ENCODE peak calls at places on chromosomes 5 and 9, in nine cellular contexts. R, B, L, K, P, T, C, E and Z are unnamed samples.
A peak's percentile ranks its signal among the peaks of the same experiment; 100 is the strongest.

GRCh38 chr5:95723632-95724369 is 7.3 kb upstream of the RHOBTB3 start:
- DNase-seq in R (no peak), B (no peak), L (no peak), K (no peak), P (no peak), T (no peak), C (no peak), E (no peak), Z (no peak)

GRCh38 chr9:122394265-122395242 is 23.7 kb downstream of the PTGS1 start:
- DNase-seq in R (no peak), B (no peak), L (peak; percentile 48), K (no peak), P (no peak), T (no peak), C (no peak), E (no peak), Z (no peak)

GRCh38 chr5:109083937-109084336 is 325.8 kb downstream of the PJA2 start:
- DNase-seq in R (no peak), B (no peak), L (no peak), K (no peak), P (no peak), T (no peak), C (no peak), E (no peak), Z (no peak)

GRCh38 chr5:2897276-2897990 is 146.0 kb upstream of the IRX2 start:
- DNase-seq in R (no peak), B (no peak), L (no peak), K (no peak), P (no peak), T (no peak), C (no peak), E (no peak), Z (no peak)

GRCh38 chr9:136370687-136371530 is 2.6 kb downstream of the CARD9 start:
- DNase-seq in R (no peak), B (no peak), L (no peak), K (no peak), P (no peak), T (no peak), C (no peak), E (no peak), Z (peak; percentile 39)

GRCh38 chr5:133421394-133421793 is 190.9 kb downstream of the FSTL4 start:
- DNase-seq in R (peak; percentile 25), B (no peak), L (no peak), K (no peak), P (no peak), T (no peak), C (no peak), E (no peak), Z (no peak)

GRCh38 chr5:11928909-11929308 is 24.7 kb upstream of the CTNND2 start:
- DNase-seq in R (no peak), B (no peak), L (no peak), K (no peak), P (no peak), T (no peak), C (no peak), E (no peak), Z (no peak)

GRCh38 chr5:135869935-135870334 is 25.7 kb downstream of the IL9 start:
- DNase-seq in R (no peak), B (no peak), L (no peak), K (no peak), P (no peak), T (no peak), C (no peak), E (no peak), Z (no peak)

GRCh38 chr5:33892419-33893151 is 795 bp upstream of the ADAMTS12 start:
- DNase-seq in R (no peak), B (no peak), L (peak; percentile 21), K (no peak), P (no peak), T (no peak), C (no peak), E (no peak), Z (peak; percentile 57)

GRCh38 chr5:60514152-60514551 is 185.8 kb downstream of the DEPDC1B start:
- DNase-seq in R (no peak), B (no peak), L (no peak), K (no peak), P (no peak), T (no peak), C (no peak), E (no peak), Z (no peak)

GRCh38 chr5:55636711-55637110 is 75.4 kb downstream of the SLC38A9 start:
- DNase-seq in R (no peak), B (no peak), L (no peak), K (no peak), P (no peak), T (no peak), C (no peak), E (no peak), Z (no peak)

GRCh38 chr5:138967806-138968448 is 92.8 kb upstream of the LRRTM2 start:
- DNase-seq in R (no peak), B (no peak), L (no peak), K (no peak), P (peak; percentile 71), T (no peak), C (no peak), E (no peak), Z (no peak)

GRCh38 chr9:93662952-93663572 is 86.7 kb downstream of the PHF2 start:
- DNase-seq in R (no peak), B (no peak), L (no peak), K (no peak), P (no peak), T (no peak), C (no peak), E (no peak), Z (no peak)

GRCh38 chr5:83553000-83553486 is 81.5 kb downstream of the VCAN start:
- DNase-seq in R (no peak), B (no peak), L (no peak), K (no peak), P (no peak), T (no peak), C (no peak), E (no peak), Z (no peak)

GRCh38 chr9:38670542-38671371 is 49.2 kb downstream of the FAM240B start:
- DNase-seq in R (no peak), B (no peak), L (no peak), K (no peak), P (no peak), T (no peak), C (no peak), E (no peak), Z (no peak)

GRCh38 chr5:150576449-150576949 is 64.0 kb upstream of the SYNPO start:
- DNase-seq in R (no peak), B (no peak), L (no peak), K (no peak), P (no peak), T (no peak), C (no peak), E (no peak), Z (no peak)

GRCh38 chr9:137265496-137266161 is 10.5 kb downstream of the NELFB start:
- DNase-seq in R (no peak), B (no peak), L (no peak), K (no peak), P (no peak), T (no peak), C (no peak), E (no peak), Z (no peak)

GRCh38 chr9:19185191-19185590 is 45.3 kb upstream of the DENND4C start:
- DNase-seq in R (no peak), B (no peak), L (no peak), K (no peak), P (no peak), T (no peak), C (no peak), E (no peak), Z (no peak)

GRCh38 chr5:20958641-20959040 is 970.6 kb upstream of the CDH18 start:
- DNase-seq in R (no peak), B (no peak), L (no peak), K (no peak), P (no peak), T (no peak), C (no peak), E (no peak), Z (no peak)

GRCh38 chr9:69502671-69503301 is 169.4 kb downstream of the APBA1 start:
- DNase-seq in R (no peak), B (no peak), L (peak; percentile 4), K (no peak), P (no peak), T (no peak), C (no peak), E (no peak), Z (no peak)

GRCh38 chr9:110921705-110922104 is 116.6 kb downstream of the LPAR1 start:
- DNase-seq in R (no peak), B (no peak), L (no peak), K (no peak), P (no peak), T (no peak), C (no peak), E (no peak), Z (no peak)

GRCh38 chr9:21244841-21245240 is 5.0 kb upstream of the IFNA14 start:
- DNase-seq in R (no peak), B (no peak), L (no peak), K (no peak), P (no peak), T (no peak), C (no peak), E (no peak), Z (no peak)

GRCh38 chr9:91676042-91676441 is 252.4 kb upstream of the NFIL3 start:
- DNase-seq in R (no peak), B (no peak), L (peak; percentile 37), K (no peak), P (no peak), T (no peak), C (peak; percentile 36), E (no peak), Z (no peak)

GRCh38 chr5:98510111-98510510 is 263.4 kb upstream of the RGMB start:
- DNase-seq in R (no peak), B (no peak), L (peak; percentile 7), K (no peak), P (no peak), T (no peak), C (no peak), E (no peak), Z (peak; percentile 3)

GRCh38 chr9:20355022-20355421 is 267.3 kb downstream of the MLLT3 start:
- DNase-seq in R (no peak), B (no peak), L (peak; percentile 29), K (no peak), P (no peak), T (no peak), C (no peak), E (no peak), Z (no peak)

GRCh38 chr9:72473474-72474241 is 47.8 kb upstream of the TMC1 start:
- DNase-seq in R (no peak), B (no peak), L (peak; percentile 73), K (peak; percentile 48), P (no peak), T (no peak), C (no peak), E (no peak), Z (no peak)

GRCh38 chr5:131605086-131605485 is 29.9 kb downstream of the RAPGEF6 start:
- DNase-seq in R (no peak), B (no peak), L (no peak), K (no peak), P (no peak), T (no peak), C (no peak), E (no peak), Z (no peak)